ENCODE peak calls at places on chromosome 9, in seven cellular contexts. O is progenitor cell of endocrine pancreas, T is dorsolateral prefrontal cortex, X is BJ, Y is endothelial cell, E is hepatocyte, U is brain microvascular endothelial cell. W is an unnamed sample.

GRCh38 chr9:97911528-97911927 is 10.8 kb downstream of the TRMO start:
- DNase-seq in O (no peak), T (no peak), X (no peak), Y (no peak), E (no peak), U (no peak), W (no peak)

GRCh38 chr9:19976226-19976625 is 187.4 kb upstream of the SLC24A2 start:
- DNase-seq in O (no peak), T (no peak), X (no peak), Y (no peak), E (no peak), U (no peak), W (no peak)

GRCh38 chr9:136059321-136059791 is 35.7 kb downstream of the NACC2 start:
- DNase-seq in O (no peak), T (no peak), X (no peak), Y (peak; percentile 6), E (peak; percentile 11), U (no peak), W (no peak)

GRCh38 chr9:105252405-105252756 is 7.9 kb downstream of the SLC44A1 start:
- DNase-seq in O (no peak), T (no peak), X (no peak), Y (no peak), E (no peak), U (no peak), W (no peak)

GRCh38 chr9:93061791-93062299 is 3.3 kb downstream of the SUSD3 start:
- DNase-seq in O (no peak), T (no peak), X (no peak), Y (no peak), E (peak; percentile 90), U (no peak), W (no peak)

GRCh38 chr9:117907420-117907819 is 203.2 kb downstream of the TLR4 start:
- DNase-seq in O (no peak), T (no peak), X (no peak), Y (no peak), E (no peak), U (no peak), W (no peak)

GRCh38 chr9:87148391-87149237 is 201.3 kb upstream of the GAS1 start:
- DNase-seq in O (peak; percentile 38), T (peak; percentile 83), X (peak; percentile 27), Y (peak; percentile 74), E (peak; percentile 86), U (peak; percentile 67), W (peak; percentile 96)

GRCh38 chr9:135857371-135857786 is 50.0 kb downstream of the CAMSAP1 start:
- DNase-seq in O (no peak), T (no peak), X (peak; percentile 7), Y (no peak), E (no peak), U (peak; percentile 11), W (no peak)

GRCh38 chr9:21970800-21971620 is 23.2 kb downstream of the CDKN2A start:
- DNase-seq in O (no peak), T (no peak), X (no peak), Y (peak; percentile 19), E (peak; percentile 3), U (no peak), W (no peak)

GRCh38 chr9:121684381-121685145 is 33.1 kb downstream of the DAB2IP start:
- DNase-seq in O (peak; percentile 38), T (no peak), X (no peak), Y (peak; percentile 69), E (peak; percentile 54), U (no peak), W (no peak)

GRCh38 chr9:126119731-126120130 is 206.9 kb upstream of the MVB12B start:
- DNase-seq in O (no peak), T (no peak), X (no peak), Y (no peak), E (no peak), U (no peak), W (no peak)

GRCh38 chr9:18297532-18297872 is 176.5 kb upstream of the ADAMTSL1 start:
- DNase-seq in O (no peak), T (no peak), X (no peak), Y (no peak), E (no peak), U (no peak), W (no peak)

GRCh38 chr9:108168451-108168850 is 678.9 kb upstream of the KLF4 start:
- DNase-seq in O (no peak), T (no peak), X (peak; percentile 85), Y (no peak), E (no peak), U (no peak), W (peak; percentile 91)

GRCh38 chr9:74577956-74578355 is 80.8 kb downstream of the RORB start:
- DNase-seq in O (no peak), T (no peak), X (no peak), Y (no peak), E (peak; percentile 10), U (no peak), W (no peak)

GRCh38 chr9:129481824-129482511 is 138.9 kb downstream of the C9orf50 start:
- DNase-seq in O (no peak), T (no peak), X (no peak), Y (no peak), E (peak; percentile 62), U (no peak), W (no peak)

GRCh38 chr9:122265265-122265900 is 701 bp downstream of the MRRF start:
- DNase-seq in O (no peak), T (no peak), X (no peak), Y (no peak), E (peak; percentile 5), U (no peak), W (no peak)

GRCh38 chr9:84305452-84306131 is 35.0 kb downstream of the SLC28A3 start:
- DNase-seq in O (no peak), T (no peak), X (no peak), Y (no peak), E (no peak), U (no peak), W (no peak)

GRCh38 chr9:9352877-9353481 is 1259.8 kb downstream of the PTPRD start:
- DNase-seq in O (no peak), T (no peak), X (no peak), Y (peak; percentile 11), E (peak; percentile 17), U (peak; percentile 5), W (no peak)

GRCh38 chr9:76219555-76220151 is 174.6 kb downstream of the RFK start:
- DNase-seq in O (no peak), T (no peak), X (no peak), Y (no peak), E (no peak), U (peak; percentile 29), W (no peak)

GRCh38 chr9:88312517-88313103 is 75.6 kb upstream of the SPIN1 start:
- DNase-seq in O (no peak), T (no peak), X (no peak), Y (no peak), E (no peak), U (no peak), W (no peak)

GRCh38 chr9:88308831-88309230 is 79.4 kb upstream of the SPIN1 start:
- DNase-seq in O (no peak), T (no peak), X (no peak), Y (no peak), E (no peak), U (no peak), W (no peak)

GRCh38 chr9:88312070-88312469 is 76.2 kb upstream of the SPIN1 start:
- DNase-seq in O (no peak), T (no peak), X (no peak), Y (no peak), E (no peak), U (no peak), W (no peak)

GRCh38 chr9:88313364-88314220 is 74.7 kb upstream of the SPIN1 start:
- DNase-seq in O (no peak), T (no peak), X (no peak), Y (no peak), E (no peak), U (no peak), W (no peak)

DNA sequence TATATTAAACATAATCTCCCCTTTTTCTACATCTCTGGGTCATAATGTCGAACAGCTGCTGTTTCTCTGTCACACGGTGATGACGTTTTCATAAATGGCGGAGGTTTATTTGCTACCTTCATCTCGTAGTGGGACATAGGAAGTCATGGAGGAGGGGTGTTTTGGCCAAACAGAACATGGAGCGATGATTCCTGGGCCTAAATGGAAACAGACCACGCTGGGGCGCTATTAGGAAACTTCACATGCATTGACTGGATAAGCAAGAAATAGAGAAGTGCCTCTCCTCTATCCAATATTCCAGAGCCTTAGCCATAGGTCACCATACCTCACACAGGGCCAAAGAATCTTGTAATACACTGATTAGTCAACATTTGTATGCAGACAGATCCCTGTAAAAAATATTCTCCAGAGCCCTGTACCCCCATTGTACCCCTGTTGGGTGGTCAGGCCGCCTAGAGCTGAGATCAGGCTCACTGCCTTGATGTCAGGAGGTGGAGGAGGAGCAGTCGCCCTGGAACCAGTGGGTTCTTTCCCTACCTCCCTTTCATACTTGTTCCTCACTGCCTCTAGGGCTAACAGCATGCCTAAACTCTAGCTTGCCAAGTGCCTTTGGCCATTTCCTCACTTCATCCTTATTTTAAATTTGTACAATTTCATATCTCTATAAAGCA is 77.8 kb upstream of the SPIN1 start:
- DNase-seq in O (no peak), T (no peak), X (no peak), Y (peak; percentile 6), E (no peak), U (no peak), W (no peak)
- TF ChIP-seq CTCF in O (no peak), T (no peak), X (no peak), Y (no peak), E (peak; percentile 14), U (no peak), W (no peak)

DNA sequence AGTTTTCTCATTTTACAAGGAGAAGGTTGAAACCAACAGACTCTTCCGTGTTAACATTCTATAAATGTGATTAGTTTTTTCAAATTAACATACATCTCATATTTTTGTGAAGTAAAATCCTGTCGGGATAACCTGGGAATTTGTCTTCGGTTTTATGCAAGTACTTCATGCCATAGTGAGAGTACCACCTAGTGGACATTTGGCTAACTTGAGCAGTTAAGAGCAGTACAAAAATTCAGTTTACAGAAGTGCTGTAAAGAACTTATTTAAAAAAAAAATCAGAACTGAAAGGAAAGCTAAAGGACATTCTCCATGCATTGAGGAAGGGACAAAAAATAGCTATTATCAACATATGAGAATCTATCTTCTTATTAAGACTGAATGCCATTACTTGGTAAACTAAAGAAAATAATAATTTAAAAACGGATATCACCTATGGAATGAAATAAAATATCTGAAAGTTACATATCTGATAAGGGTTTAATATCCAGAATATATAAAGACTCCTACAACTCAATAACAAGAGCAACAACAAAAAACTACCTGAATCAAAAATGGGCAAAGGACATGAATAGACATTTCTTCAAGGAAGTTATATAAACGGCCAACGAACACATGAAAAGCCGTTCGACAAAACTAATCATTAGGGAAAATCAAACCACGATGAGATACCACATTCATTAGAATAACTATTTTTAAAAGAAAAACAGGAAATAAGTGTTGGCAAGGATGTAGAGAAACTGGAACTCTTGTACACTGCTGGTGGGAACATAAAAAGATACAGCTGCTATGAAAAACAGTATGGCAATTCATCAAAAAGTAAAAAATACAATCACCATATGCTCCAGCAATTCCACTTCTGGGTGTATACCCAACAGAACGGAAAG is 117.0 kb upstream of the GNA14 start:
- DNase-seq in O (no peak), T (no peak), X (no peak), Y (no peak), E (peak; percentile 50), U (peak; percentile 42), W (no peak)
- TF ChIP-seq CTCF in O (peak; percentile 43), T (peak; percentile 58), X (peak; percentile 72), Y (peak; percentile 60), E (peak; percentile 55), U (peak; percentile 65), W (no peak)

GRCh38 chr9:127708952-127709587 is 2.3 kb downstream of the CFAP157 start:
- DNase-seq in O (no peak), T (no peak), X (no peak), Y (no peak), E (no peak), U (no peak), W (no peak)
- TF ChIP-seq CTCF in O (no peak), T (no peak), X (no peak), Y (no peak), E (no peak), U (no peak), W (no peak)

GRCh38 chr9:94980947-94981632 is 254.6 kb downstream of the AOPEP start:
- DNase-seq in O (no peak), T (no peak), X (no peak), Y (no peak), E (no peak), U (no peak), W (no peak)
- TF ChIP-seq CTCF in O (no peak), T (no peak), X (no peak), Y (no peak), E (no peak), U (no peak), W (no peak)